ENCODE peak calls at places on chromosome 2, in six cellular contexts. V, J, H, M, A and S are unnamed samples.
A peak's percentile ranks its signal among the peaks of the same experiment; 100 is the strongest.

GRCh38 chr2:23533014-23533730 is 148.2 kb downstream of the KLHL29 start:
- DNase-seq in M (no peak), V (no peak), H (no peak), A (no peak), J (no peak), S (no peak)

GRCh38 chr2:15890936-15891905 is 49.1 kb upstream of the MYCN start:
- DNase-seq in J (no peak), M (no peak), A (no peak), H (no peak), V (peak; percentile 33), S (peak; percentile 70)

GRCh38 chr2:223020971-223021675 is 30.9 kb upstream of the KCNE4 start:
- DNase-seq in H (no peak), J (no peak), M (no peak), V (no peak), A (no peak), S (no peak)

GRCh38 chr2:121608967-121609366 is 40.3 kb downstream of the CLASP1 start:
- DNase-seq in V (no peak), A (no peak), M (no peak), J (no peak), H (no peak), S (no peak)

GRCh38 chr2:19362094-19362649 is 3.7 kb upstream of the OSR1 start:
- DNase-seq in H (no peak), J (no peak), M (no peak), A (no peak), V (no peak), S (no peak)

GRCh38 chr2:47015206-47015605 is 99.6 kb upstream of the MCFD2 start:
- DNase-seq in V (no peak), H (no peak), A (no peak), J (no peak), M (no peak), S (peak; percentile 22)

GRCh38 chr2:10772201-10772867 is 40.3 kb downstream of the PDIA6 start:
- DNase-seq in M (no peak), V (no peak), H (no peak), A (no peak), J (no peak), S (no peak)

GRCh38 chr2:105802587-105802986 is 57.9 kb downstream of the NCK2 start:
- DNase-seq in M (no peak), J (no peak), V (no peak), H (no peak), A (no peak), S (no peak)

GRCh38 chr2:241724259-241724974 is 10.0 kb upstream of the D2HGDH start:
- DNase-seq in V (no peak), H (peak; percentile 34), J (no peak), M (no peak), A (no peak), S (no peak)

GRCh38 chr2:200667397-200667796 is 81.6 kb downstream of the AOX1 start:
- DNase-seq in M (no peak), H (no peak), J (no peak), V (no peak), A (no peak), S (no peak)

GRCh38 chr2:236237468-236238190 is 26.6 kb downstream of the ASB18 start:
- DNase-seq in J (no peak), M (no peak), V (no peak), H (no peak), A (no peak), S (no peak)

GRCh38 chr2:187299122-187299906 is 148.7 kb downstream of the CALCRL start:
- DNase-seq in M (no peak), V (peak; percentile 53), H (no peak), J (no peak), A (no peak), S (peak; percentile 3)

GRCh38 chr2:208245746-208246145 is 9.1 kb downstream of the IDH1 start:
- DNase-seq in A (no peak), J (no peak), H (no peak), V (peak; percentile 13), M (no peak), S (no peak)

GRCh38 chr2:33535409-33535808 is 59.0 kb downstream of the RASGRP3 start:
- DNase-seq in J (no peak), V (no peak), M (no peak), A (no peak), H (no peak), S (no peak)

GRCh38 chr2:187365315-187365714 is 82.7 kb downstream of the CALCRL start:
- DNase-seq in J (no peak), V (no peak), A (no peak), H (no peak), M (no peak), S (no peak)

GRCh38 chr2:191593622-191594416 is 84.1 kb upstream of the NABP1 start:
- DNase-seq in V (peak; percentile 34), A (no peak), H (no peak), M (no peak), J (no peak), S (peak; percentile 53)

GRCh38 chr2:209368924-209369323 is 54.9 kb upstream of the MAP2 start:
- DNase-seq in H (no peak), A (peak; percentile 48), M (peak; percentile 88), J (peak; percentile 80), V (peak; percentile 91), S (peak; percentile 83)

GRCh38 chr2:234290671-234291070 is 206.2 kb downstream of the ARL4C start:
- DNase-seq in M (no peak), J (no peak), A (peak; percentile 60), H (no peak), V (no peak), S (no peak)

GRCh38 chr2:88437010-88437409 is 15.5 kb downstream of the FOXI3 start:
- DNase-seq in A (no peak), M (no peak), V (no peak), H (no peak), J (no peak), S (no peak)

GRCh38 chr2:151246152-151246551 is 15.5 kb downstream of the RBM43 start:
- DNase-seq in J (no peak), V (no peak), M (no peak), A (no peak), H (no peak), S (no peak)

GRCh38 chr2:149160701-149161217 is 122.3 kb downstream of the LYPD6B start:
- DNase-seq in J (no peak), H (no peak), V (peak; percentile 5), A (no peak), M (no peak), S (no peak)

GRCh38 chr2:88666576-88666975 is 24.9 kb upstream of the RPIA start:
- DNase-seq in V (no peak), H (no peak), M (no peak), J (peak; percentile 87), A (no peak), S (peak; percentile 11)

GRCh38 chr2:70514612-70515055 is 39.0 kb downstream of the TGFA start:
- DNase-seq in J (peak; percentile 91), M (no peak), V (no peak), A (peak; percentile 95), H (no peak), S (peak; percentile 46)

GRCh38 chr2:33395660-33396249 is 80.7 kb upstream of the RASGRP3 start:
- DNase-seq in J (peak; percentile 64), M (peak; percentile 42), H (peak; percentile 71), V (peak; percentile 79), A (peak; percentile 57), S (peak; percentile 54)

GRCh38 chr2:100185516-100185915 is 43.1 kb upstream of the AFF3 start:
- DNase-seq in A (no peak), J (no peak), H (no peak), V (no peak), M (no peak), S (no peak)

GRCh38 chr2:126852361-126852760 is 46.3 kb upstream of the TEX51 start:
- DNase-seq in J (no peak), V (no peak), H (no peak), A (no peak), M (no peak), S (no peak)

DNA sequence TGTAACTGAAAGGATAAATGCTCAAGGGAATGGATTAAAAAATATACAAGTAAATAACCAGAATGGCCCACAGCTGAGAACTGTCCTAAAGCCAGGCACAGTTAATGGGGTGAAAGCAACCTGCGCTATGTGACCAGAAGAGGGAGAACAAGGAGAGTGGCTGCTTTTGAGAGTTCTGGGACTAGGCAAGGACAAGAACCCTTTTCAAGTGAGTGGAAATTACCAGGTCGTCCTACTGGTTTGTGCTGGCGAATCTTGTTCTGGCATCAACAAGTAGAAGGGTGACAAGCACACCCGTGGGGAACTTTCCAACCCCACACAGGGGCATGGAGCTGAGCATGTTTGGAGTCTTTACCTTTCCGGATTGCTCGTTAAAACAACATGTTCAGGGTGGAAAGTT is 82.8 kb downstream of the TMEM17 start:
- DNase-seq in V (peak; percentile 14), J (no peak), H (no peak), M (no peak), A (no peak), S (no peak)
- TF ChIP-seq CTCF in V (peak; percentile 21), J (no peak), H (peak; percentile 47), M (peak; percentile 58), A (no peak), S (peak; percentile 13)

DNA sequence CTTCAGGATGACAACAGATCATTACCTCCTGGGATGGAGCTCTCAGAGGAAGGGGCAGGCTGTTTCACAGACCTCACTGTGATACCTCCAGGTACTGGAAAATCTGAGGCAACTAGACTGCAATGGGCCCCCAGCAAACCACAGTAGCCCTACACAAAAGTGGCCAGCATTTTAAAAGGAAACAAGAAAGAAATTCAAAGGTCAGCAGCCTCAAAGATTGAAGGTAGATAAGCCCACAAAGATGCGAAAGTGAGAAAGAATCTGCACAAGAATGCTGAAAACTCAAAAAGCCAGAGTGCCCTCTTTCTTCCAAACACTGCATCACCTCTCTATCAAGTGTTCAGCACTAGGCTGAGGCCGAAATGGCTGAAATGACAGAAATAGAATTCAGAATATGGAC is 499.5 kb upstream of the CHAC2 start:
- DNase-seq in J (no peak), V (no peak), H (no peak), A (no peak), M (no peak), S (no peak)
- TF ChIP-seq CTCF in J (no peak), V (no peak), H (no peak), A (no peak), M (no peak), S (no peak)

GRCh38 chr2:109586687-109587086 is 27.1 kb downstream of the SEPTIN10 start:
- DNase-seq in J (no peak), M (no peak), A (no peak), V (no peak), H (no peak), S (no peak)

GRCh38 chr2:109582928-109583895 is 30.6 kb downstream of the SEPTIN10 start:
- DNase-seq in A (no peak), J (no peak), M (no peak), H (no peak), V (peak; percentile 71), S (no peak)
- TF ChIP-seq CTCF in A (no peak), J (no peak), M (no peak), H (no peak), V (peak; percentile 36), S (no peak)

GRCh38 chr2:12330916-12331315 is 385.8 kb upstream of the TRIB2 start:
- DNase-seq in V (peak; percentile 45), J (no peak), H (no peak), A (no peak), M (peak; percentile 60), S (no peak)

GRCh38 chr2:12321886-12322285 is 394.9 kb upstream of the TRIB2 start:
- DNase-seq in M (no peak), H (no peak), J (no peak), V (peak; percentile 40), A (no peak), S (no peak)

GRCh38 chr2:12331698-12332097 is 385.0 kb upstream of the TRIB2 start:
- DNase-seq in V (no peak), A (no peak), M (no peak), H (no peak), J (no peak), S (no peak)

GRCh38 chr2:12325806-12326205 is 390.9 kb upstream of the TRIB2 start:
- DNase-seq in H (no peak), V (peak; percentile 86), A (no peak), J (no peak), M (peak; percentile 83), S (no peak)

GRCh38 chr2:12326449-12327190 is 390.1 kb upstream of the TRIB2 start:
- DNase-seq in M (no peak), H (peak; percentile 21), V (no peak), J (peak; percentile 33), A (no peak), S (no peak)
- TF ChIP-seq CTCF in M (peak; percentile 33), H (peak; percentile 49), V (no peak), J (peak; percentile 32), A (no peak), S (no peak)